ENCODE peak calls at places on chromosomes 12 and 14, in six cellular contexts. U is IMR-90, P is trophoblast cell, Z is mesendoderm, H is H1, B is mesenchymal stem cell. K is an unnamed sample. For H3K4me1, the result is how much of the 10 kb centered on the place peaks cover.

GRCh38 chr12:45644521-45644920 is 85.0 kb upstream of the ARID2 start:
- DNase-seq in U (peak), P (no peak), B (peak), H (no peak), Z (no peak), K (no peak)

GRCh38 chr12:124754949-124755800 is 108.5 kb downstream of the SCARB1 start:
- DNase-seq in H (peak), U (peak), Z (peak), P (no peak), B (peak), K (no peak)

GRCh38 chr12:57514720-57515467 is 5.4 kb downstream of the DDIT3 start:
- DNase-seq in Z (no peak), U (no peak), H (no peak), P (no peak), B (no peak), K (no peak)

GRCh38 chr12:63922446-63922845 is 77.9 kb downstream of the SRGAP1 start:
- DNase-seq in U (peak), Z (peak), P (peak), B (peak), H (no peak), K (no peak)

GRCh38 chr12:593396-593976 is 69.8 kb downstream of the NINJ2 start:
- DNase-seq in P (no peak), Z (no peak), H (no peak), U (no peak), B (no peak), K (no peak)

GRCh38 chr12:131235871-131236271 is 282.2 kb downstream of the ADGRD1 start:
- DNase-seq in U (no peak), P (no peak), B (no peak), H (no peak), Z (no peak), K (no peak)

GRCh38 chr12:50404307-50404706 is 3.6 kb downstream of the LARP4 start:
- DNase-seq in Z (no peak), B (no peak), H (no peak), U (no peak), P (peak), K (no peak)

GRCh38 chr14:79467837-79468236 is 743.5 kb downstream of the DIO2 start:
- DNase-seq in B (no peak), U (no peak), P (no peak), Z (no peak), H (no peak), K (no peak)

GRCh38 chr14:30960216-30960615 is 65.2 kb upstream of the AP4S1 start:
- DNase-seq in H (no peak), P (no peak), B (no peak), Z (no peak), U (no peak), K (no peak)

GRCh38 chr12:68856510-68856909 is 48.5 kb downstream of the MDM2 start:
- DNase-seq in U (no peak), Z (no peak), P (no peak), H (no peak), B (no peak), K (no peak)

GRCh38 chr14:99387880-99388279 is 92.8 kb downstream of the SETD3 start:
- DNase-seq in B (no peak), U (no peak), H (no peak), Z (no peak), P (no peak), K (no peak)

GRCh38 chr12:58920956-58921861 is 905 bp upstream of the LRIG3 start:
- DNase-seq in H (no peak), U (no peak), B (no peak), Z (no peak), P (no peak), K (no peak)

GRCh38 chr12:130086248-130086647 is 76.0 kb upstream of the FZD10 start:
- DNase-seq in P (no peak), B (no peak), U (no peak), Z (no peak), H (no peak), K (no peak)

GRCh38 chr14:45134051-45134958 is at the start of gene FKBP3:
- DNase-seq in B (peak), P (peak), Z (peak), H (peak), U (peak), K (peak)
- H2BK5ac ChIP-seq in B (peak), P (peak), Z (peak), H (peak), U (peak), K (peak)

GRCh38 chr14:71452535-71452934 is 479.7 kb upstream of the RGS6 start:
- DNase-seq in Z (no peak), P (no peak), U (no peak), H (no peak), B (no peak), K (no peak)
- H3K4me1 ChIP-seq in Z (under half), P (under half), U (under half), H (under half), B (under half), K (under half)

GRCh38 chr14:104107101-104107581 is 21.6 kb downstream of the ASPG start:
- DNase-seq in U (no peak), H (no peak), P (no peak), Z (no peak), B (no peak), K (no peak)

GRCh38 chr14:104109731-104110361 is 24.3 kb downstream of the ASPG start:
- DNase-seq in B (no peak), U (no peak), P (no peak), Z (no peak), H (no peak), K (no peak)

GRCh38 chr14:104107611-104108569 is 22.4 kb downstream of the ASPG start:
- DNase-seq in P (peak), Z (no peak), H (no peak), U (no peak), B (no peak), K (no peak)

GRCh38 chr14:104109121-104109541 is 23.6 kb downstream of the ASPG start:
- DNase-seq in P (no peak), H (no peak), U (no peak), B (no peak), Z (no peak), K (no peak)

GRCh38 chr14:104108570-104109060 is 23.1 kb downstream of the ASPG start:
- DNase-seq in H (no peak), U (no peak), B (no peak), P (no peak), Z (no peak), K (no peak)
- H3K4me3 ChIP-seq in H (no peak), U (no peak), B (no peak), P (no peak), Z (no peak), K (no peak)

GRCh38 chr12:31325524-31325875 is 450 bp downstream of the SINHCAF start:
- DNase-seq in U (no peak), H (no peak), Z (no peak), P (no peak), B (no peak), K (no peak)
- H2BK5ac ChIP-seq in U (peak), H (peak), Z (peak), P (peak), B (peak), K (peak)

GRCh38 chr12:47165934-47166333 is 86.2 kb upstream of the AMIGO2 start:
- DNase-seq in U (no peak), H (no peak), Z (peak), P (no peak), B (no peak), K (no peak)
- H3K4me1 ChIP-seq in U (under half), H (under half), Z (under half), P (under half), B (under half), K (under half)

GRCh38 chr14:51018521-51018920 is 74.2 kb upstream of the PYGL start:
- DNase-seq in B (peak), Z (no peak), P (peak), U (peak), H (no peak), K (no peak)

GRCh38 chr14:51014086-51014485 is 69.8 kb upstream of the PYGL start:
- DNase-seq in U (peak), P (no peak), Z (no peak), H (no peak), B (no peak), K (no peak)

GRCh38 chr14:51019089-51019488 is 74.8 kb upstream of the PYGL start:
- DNase-seq in B (no peak), Z (no peak), U (no peak), P (no peak), H (no peak), K (no peak)

GRCh38 chr14:51020024-51020710 is 74.7 kb downstream of the TRIM9 start:
- DNase-seq in H (no peak), Z (peak), P (peak), B (peak), U (no peak), K (no peak)

GRCh38 chr14:51014625-51015024 is 70.3 kb upstream of the PYGL start:
- DNase-seq in U (no peak), B (no peak), Z (no peak), P (no peak), H (no peak), K (no peak)
- H3K4me3 ChIP-seq in U (no peak), B (no peak), Z (no peak), P (no peak), H (no peak), K (no peak)

GRCh38 chr12:76764856-76765255 is 941 bp downstream of the ZDHHC17 start:
- DNase-seq in H (no peak), P (no peak), B (peak), Z (no peak), U (peak), K (no peak)

GRCh38 chr12:76762556-76762955 is 1.4 kb upstream of the ZDHHC17 start:
- DNase-seq in U (no peak), B (no peak), P (peak), Z (peak), H (no peak), K (peak)

GRCh38 chr12:76765598-76765997 is 1.7 kb downstream of the ZDHHC17 start:
- DNase-seq in P (no peak), H (no peak), B (no peak), Z (no peak), U (no peak), K (no peak)

GRCh38 chr12:76766161-76766560 is 2.2 kb downstream of the ZDHHC17 start:
- DNase-seq in P (no peak), U (no peak), H (no peak), B (no peak), Z (no peak), K (no peak)

GRCh38 chr12:76763746-76764675 is at the start of gene ZDHHC17:
- DNase-seq in Z (peak), B (peak), H (peak), U (peak), P (peak), K (peak)
- H2BK5ac ChIP-seq in Z (peak), B (peak), H (peak), U (peak), P (peak), K (peak)

DNA sequence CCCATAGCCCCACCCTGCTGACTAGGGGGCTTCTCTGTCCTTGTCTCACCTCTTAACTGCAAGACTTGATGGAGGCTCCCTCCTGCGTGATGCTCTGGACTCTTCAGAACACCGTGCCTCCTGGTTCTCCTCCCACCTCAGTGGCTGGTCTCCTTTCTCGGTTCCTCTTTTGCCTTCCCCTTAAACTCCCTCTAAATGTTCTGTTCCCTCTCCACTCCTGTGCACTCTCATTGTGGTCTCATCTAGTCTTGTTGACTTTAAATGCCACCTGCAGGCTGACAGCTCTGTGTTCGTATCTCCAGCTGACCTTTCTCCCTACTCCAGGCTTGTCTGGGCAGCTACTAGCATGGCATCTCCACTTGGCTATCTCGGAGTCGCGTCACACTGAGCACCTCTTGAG is 28.3 kb downstream of the DYNC1H1 start:
- DNase-seq in P (no peak), U (no peak), Z (no peak), B (no peak), H (no peak), K (no peak)
- H3K4me1 ChIP-seq in P (under half), U (under half), Z (under half), B (under half), H (under half), K (under half)

GRCh38 chr12:11108862-11109261 is 16.7 kb upstream of the TAS2R43 start:
- DNase-seq in Z (no peak), B (no peak), H (no peak), P (no peak), U (no peak), K (no peak)
- H3K4me3 ChIP-seq in Z (no peak), B (no peak), H (no peak), P (no peak), U (no peak), K (no peak)

DNA sequence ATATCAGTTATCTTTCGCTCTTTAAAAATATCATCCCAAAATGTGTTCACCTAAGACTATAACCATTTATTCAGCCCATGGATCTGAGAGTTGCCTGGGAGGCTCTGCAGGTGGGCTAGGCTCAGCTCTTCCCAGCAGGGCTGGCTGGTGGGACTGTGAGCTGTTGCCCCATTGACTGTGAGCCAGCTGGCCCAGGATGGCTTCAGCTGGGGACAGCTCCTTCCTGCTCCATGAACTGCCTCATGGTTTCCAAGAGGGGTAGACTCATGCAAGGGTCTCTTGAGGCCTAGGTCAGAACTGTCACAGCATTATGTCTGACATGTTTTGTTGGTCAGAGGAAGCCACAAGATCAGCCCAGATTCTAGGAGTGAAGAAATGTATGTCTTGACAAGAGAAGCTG is 114.1 kb upstream of the E2F7 start:
- DNase-seq in Z (no peak), P (no peak), B (no peak), U (no peak), H (no peak), K (no peak)
- H2BK5ac ChIP-seq in Z (no peak), P (no peak), B (no peak), U (no peak), H (peak), K (no peak)